ENCODE peak calls at places on chromosomes 11 and 22, in nine cellular contexts. Z, T, U, P, D, K, Y, R and J are unnamed samples. For H3K36me3, the result is how much of the 10 kb centered on the place peaks cover.

GRCh38 chr11:57434640-57435546 is 8.0 kb upstream of the SLC43A3 start:
- DNase-seq in Z (no peak), T (no peak), U (no peak), P (no peak), D (no peak), K (no peak), Y (no peak), R (no peak), J (no peak)

GRCh38 chr11:104610597-104610996 is 287.7 kb downstream of the CASP12 start:
- DNase-seq in Z (no peak), T (no peak), U (no peak), P (no peak), D (no peak), K (no peak), Y (no peak), R (no peak), J (no peak)

GRCh38 chr22:37545703-37546435 is 14.4 kb upstream of the CDC42EP1 start:
- DNase-seq in Z (peak), T (no peak), U (no peak), P (peak), D (peak), K (peak), Y (peak), R (peak), J (peak)

GRCh38 chr22:29758068-29758622 is 8.7 kb downstream of the ZMAT5 start:
- DNase-seq in Z (no peak), T (no peak), U (no peak), P (no peak), D (no peak), K (no peak), Y (no peak), R (no peak), J (no peak)

GRCh38 chr22:24097961-24098391 is 83.3 kb upstream of the SUSD2 start:
- DNase-seq in Z (no peak), T (no peak), U (no peak), P (no peak), D (no peak), K (no peak), Y (no peak), R (no peak), J (no peak)

GRCh38 chr11:3058753-3059664 is 1.8 kb upstream of the CARS1 start:
- DNase-seq in Z (peak), T (no peak), U (no peak), P (peak), D (peak), K (no peak), Y (no peak), R (no peak), J (no peak)

GRCh38 chr11:132125855-132126841 is 755.7 kb downstream of the NTM start:
- DNase-seq in Z (no peak), T (no peak), U (no peak), P (no peak), D (peak), K (no peak), Y (peak), R (no peak), J (no peak)

GRCh38 chr11:104991994-104992393 is 23.6 kb upstream of the CASP4 start:
- DNase-seq in Z (no peak), T (no peak), U (no peak), P (no peak), D (no peak), K (no peak), Y (no peak), R (no peak), J (no peak)

GRCh38 chr11:36007127-36007824 is 63.4 kb downstream of the LDLRAD3 start:
- DNase-seq in Z (no peak), T (no peak), U (no peak), P (no peak), D (no peak), K (no peak), Y (no peak), R (no peak), J (no peak)

GRCh38 chr11:126146454-126147192 is 64.8 kb downstream of the RPUSD4 start:
- DNase-seq in Z (no peak), T (no peak), U (no peak), P (no peak), D (no peak), K (no peak), Y (no peak), R (no peak), J (peak)

GRCh38 chr11:57778318-57779037 is 16.9 kb downstream of the CTNND1 start:
- DNase-seq in Z (peak), T (no peak), U (peak), P (peak), D (peak), K (peak), Y (peak), R (peak), J (peak)

GRCh38 chr11:10122337-10123197 is 171.5 kb downstream of the SBF2 start:
- DNase-seq in Z (no peak), T (no peak), U (no peak), P (no peak), D (no peak), K (no peak), Y (no peak), R (no peak), J (no peak)

GRCh38 chr11:18578975-18579598 is 9.4 kb downstream of the UEVLD start:
- DNase-seq in Z (no peak), T (no peak), U (no peak), P (no peak), D (no peak), K (no peak), Y (no peak), R (no peak), J (no peak)

GRCh38 chr22:29079218-29079901 is 6.5 kb downstream of the KREMEN1 start:
- DNase-seq in Z (no peak), T (no peak), U (peak), P (no peak), D (no peak), K (no peak), Y (no peak), R (no peak), J (peak)

GRCh38 chr11:8833568-8834275 is 77.3 kb upstream of the AKIP1 start:
- DNase-seq in Z (no peak), T (no peak), U (no peak), P (no peak), D (no peak), K (no peak), Y (no peak), R (no peak), J (peak)

GRCh38 chr22:39959640-39960447 is at the start of gene TMA7B:
- DNase-seq in Z (no peak), T (peak), U (no peak), P (no peak), D (peak), K (no peak), Y (no peak), R (no peak), J (peak)

GRCh38 chr11:74025467-74026166 is 16.7 kb upstream of the UCP3 start:
- DNase-seq in Z (no peak), T (no peak), U (no peak), P (no peak), D (peak), K (no peak), Y (no peak), R (no peak), J (no peak)

GRCh38 chr11:28529540-28530410 is 421.6 kb downstream of the METTL15 start:
- DNase-seq in Z (no peak), T (no peak), U (peak), P (no peak), D (peak), K (no peak), Y (peak), R (no peak), J (no peak)

GRCh38 chr22:50599816-50600454 is 658 bp upstream of the MAPK8IP2 start:
- DNase-seq in Z (peak), T (peak), U (peak), P (no peak), D (peak), K (peak), Y (peak), R (no peak), J (peak)

GRCh38 chr11:60915250-60915914 is 1.4 kb downstream of the TMEM109 start:
- DNase-seq in Z (peak), T (peak), U (peak), P (peak), D (peak), K (peak), Y (peak), R (no peak), J (peak)

GRCh38 chr11:3989251-3989650 is 105.3 kb upstream of the RRM1 start:
- DNase-seq in Z (peak), T (no peak), U (no peak), P (no peak), D (no peak), K (no peak), Y (peak), R (no peak), J (no peak)

GRCh38 chr11:92667446-92668165 is 301.8 kb upstream of the MTNR1B start:
- DNase-seq in Z (no peak), T (no peak), U (no peak), P (no peak), D (no peak), K (no peak), Y (no peak), R (no peak), J (peak)

GRCh38 chr11:31676280-31676982 is 134.7 kb downstream of the PAX6 start:
- DNase-seq in Z (no peak), T (no peak), U (no peak), P (no peak), D (no peak), K (no peak), Y (no peak), R (no peak), J (no peak)

GRCh38 chr22:31481129-31481528 is 8.5 kb downstream of the EIF4ENIF1 start:
- DNase-seq in Z (no peak), T (no peak), U (no peak), P (no peak), D (no peak), K (no peak), Y (no peak), R (no peak), J (no peak)
- H3K36me3 ChIP-seq in Z (under half), T (under half), U (half or more), P (half or more), D (under half), K (under half), Y (under half), R (under half), J (under half)

GRCh38 chr11:128463386-128463829 is 124.0 kb downstream of the ETS1 start:
- DNase-seq in Z (no peak), T (no peak), U (no peak), P (no peak), D (peak), K (no peak), Y (no peak), R (peak), J (no peak)
- H3K36me3 ChIP-seq in Z (under half), T (half or more), U (under half), P (half or more), D (under half), K (under half), Y (under half), R (under half), J (under half)

DNA sequence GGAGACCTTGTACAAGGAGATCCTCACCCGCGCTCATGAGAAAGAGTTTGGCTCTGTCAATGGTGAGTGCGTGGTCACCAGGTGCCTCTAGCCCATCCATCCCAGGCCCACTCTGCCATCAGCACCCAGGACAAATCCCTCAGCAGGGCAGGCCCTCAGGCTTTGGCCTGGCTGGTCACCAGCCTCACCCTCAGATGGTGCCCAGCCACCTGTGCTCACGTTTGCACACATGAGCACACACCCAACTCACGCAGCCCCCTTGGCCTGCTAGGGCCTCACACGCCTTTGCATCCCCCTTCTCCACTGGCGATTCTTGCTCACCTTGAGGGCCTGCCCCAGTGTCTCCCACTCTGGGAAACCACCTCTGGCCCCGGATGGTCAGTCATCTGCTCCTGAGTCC is 4.1 kb upstream of the RAB1B start:
- DNase-seq in Z (no peak), T (no peak), U (no peak), P (no peak), D (no peak), K (no peak), Y (no peak), R (no peak), J (no peak)
- H3K36me3 ChIP-seq in Z (under half), T (under half), U (half or more), P (under half), D (under half), K (under half), Y (under half), R (under half), J (under half)

DNA sequence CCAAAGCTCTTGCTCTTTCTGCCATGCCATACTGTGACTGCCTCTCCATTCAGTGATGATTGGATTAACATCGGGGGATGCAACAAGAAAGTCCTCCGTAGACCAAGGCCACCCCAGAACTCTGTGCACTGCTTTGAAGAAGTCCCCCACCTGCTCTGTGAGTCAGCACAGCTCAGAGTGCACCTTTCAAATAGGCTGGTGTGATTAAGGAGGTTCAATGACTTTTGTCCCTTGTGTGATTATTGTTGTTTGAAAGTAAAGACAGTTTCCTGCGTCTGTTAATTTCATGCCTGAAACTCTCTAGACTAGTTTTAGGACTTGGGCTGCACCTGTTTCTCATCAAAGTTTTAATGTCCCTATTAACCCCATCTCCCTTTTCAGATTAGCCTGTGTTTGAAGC is 33.0 kb upstream of the DBX1 start:
- DNase-seq in Z (no peak), T (no peak), U (no peak), P (no peak), D (no peak), K (no peak), Y (no peak), R (no peak), J (peak)
- H3K36me3 ChIP-seq in Z (under half), T (under half), U (under half), P (under half), D (under half), K (under half), Y (under half), R (under half), J (under half)

GRCh38 chr22:20802452-20802851 is 28.5 kb downstream of the SERPIND1 start:
- DNase-seq in Z (no peak), T (no peak), U (no peak), P (no peak), D (no peak), K (no peak), Y (no peak), R (no peak), J (no peak)

GRCh38 chr22:20804650-20805049 is 30.7 kb downstream of the SERPIND1 start:
- DNase-seq in Z (no peak), T (no peak), U (no peak), P (no peak), D (no peak), K (no peak), Y (no peak), R (no peak), J (no peak)

GRCh38 chr22:20803696-20804324 is 29.9 kb downstream of the SERPIND1 start:
- DNase-seq in Z (no peak), T (no peak), U (no peak), P (no peak), D (peak), K (no peak), Y (peak), R (no peak), J (peak)

GRCh38 chr22:20805972-20806471 is 32.1 kb downstream of the SERPIND1 start:
- DNase-seq in Z (no peak), T (no peak), U (no peak), P (no peak), D (no peak), K (no peak), Y (no peak), R (no peak), J (no peak)

GRCh38 chr22:20802922-20803553 is 29.1 kb downstream of the SERPIND1 start:
- DNase-seq in Z (no peak), T (no peak), U (no peak), P (no peak), D (no peak), K (no peak), Y (no peak), R (no peak), J (no peak)
- H3K36me3 ChIP-seq in Z (under half), T (half or more), U (half or more), P (half or more), D (under half), K (under half), Y (half or more), R (half or more), J (half or more)